ENCODE peak calls at places on chromosome 3, in six cellular contexts. One of them, this sample, is unnamed.

GRCh38 chr3:172606021-172606420 is 82.8 kb upstream of the TNFSF10 start:
- DNase-seq in neural progenitor cell: no peak
- DNase-seq in fibroblast of lung: no peak
- DNase-seq in MM.1S: no peak
- DNase-seq in mammary epithelial cell: peak
- DNase-seq in HCT116: no peak
- DNase-seq in this sample: no peak

GRCh38 chr3:151838574-151839312 is 24.8 kb downstream of the AADAC start:
- DNase-seq in fibroblast of lung: peak
- DNase-seq in mammary epithelial cell: peak
- DNase-seq in MM.1S: peak
- DNase-seq in HCT116: peak
- DNase-seq in neural progenitor cell: peak
- DNase-seq in this sample: peak

GRCh38 chr3:57910988-57911387 is 97.2 kb upstream of the FLNB start:
- DNase-seq in neural progenitor cell: peak
- DNase-seq in mammary epithelial cell: no peak
- DNase-seq in MM.1S: peak
- DNase-seq in fibroblast of lung: peak
- DNase-seq in HCT116: peak
- DNase-seq in this sample: no peak

GRCh38 chr3:100603449-100603848 is 6.0 kb upstream of the ADGRG7 start:
- DNase-seq in fibroblast of lung: peak
- DNase-seq in mammary epithelial cell: peak
- DNase-seq in HCT116: peak
- DNase-seq in neural progenitor cell: peak
- DNase-seq in MM.1S: peak
- DNase-seq in this sample: no peak

GRCh38 chr3:169145551-169145950 is 518.0 kb downstream of the MECOM start:
- DNase-seq in HCT116: no peak
- DNase-seq in fibroblast of lung: no peak
- DNase-seq in mammary epithelial cell: no peak
- DNase-seq in MM.1S: no peak
- DNase-seq in neural progenitor cell: no peak
- DNase-seq in this sample: no peak

GRCh38 chr3:151085889-151086483 is 522 bp downstream of the MED12L start:
- DNase-seq in HCT116: no peak
- DNase-seq in fibroblast of lung: no peak
- DNase-seq in neural progenitor cell: peak
- DNase-seq in mammary epithelial cell: no peak
- DNase-seq in MM.1S: peak
- DNase-seq in this sample: no peak

GRCh38 chr3:33664195-33664594 is 53.9 kb downstream of the CLASP2 start:
- DNase-seq in fibroblast of lung: peak
- DNase-seq in neural progenitor cell: no peak
- DNase-seq in MM.1S: no peak
- DNase-seq in mammary epithelial cell: peak
- DNase-seq in HCT116: no peak
- DNase-seq in this sample: no peak

GRCh38 chr3:122797291-122797690 is 2.4 kb downstream of the SLC49A4 start:
- DNase-seq in MM.1S: no peak
- DNase-seq in mammary epithelial cell: no peak
- DNase-seq in fibroblast of lung: no peak
- DNase-seq in neural progenitor cell: no peak
- DNase-seq in HCT116: no peak
- DNase-seq in this sample: no peak

GRCh38 chr3:40714771-40715170 is 190.0 kb downstream of the ZNF621 start:
- DNase-seq in neural progenitor cell: no peak
- DNase-seq in fibroblast of lung: no peak
- DNase-seq in MM.1S: no peak
- DNase-seq in HCT116: no peak
- DNase-seq in mammary epithelial cell: peak
- DNase-seq in this sample: no peak

GRCh38 chr3:184341925-184342324 is 4.5 kb downstream of the FAM131A start:
- DNase-seq in mammary epithelial cell: peak
- DNase-seq in fibroblast of lung: no peak
- DNase-seq in neural progenitor cell: no peak
- DNase-seq in HCT116: no peak
- DNase-seq in MM.1S: no peak
- DNase-seq in this sample: no peak

GRCh38 chr3:191648787-191649186 is 187.8 kb downstream of the PYDC2 start:
- DNase-seq in neural progenitor cell: no peak
- DNase-seq in MM.1S: no peak
- DNase-seq in fibroblast of lung: no peak
- DNase-seq in HCT116: no peak
- DNase-seq in mammary epithelial cell: peak
- DNase-seq in this sample: no peak

GRCh38 chr3:168040624-168041208 is 55.0 kb downstream of the GOLIM4 start:
- DNase-seq in mammary epithelial cell: peak
- DNase-seq in MM.1S: peak
- DNase-seq in fibroblast of lung: peak
- DNase-seq in neural progenitor cell: peak
- DNase-seq in HCT116: peak
- DNase-seq in this sample: no peak

GRCh38 chr3:28317438-28318022 is 31.0 kb upstream of the ZCWPW2 start:
- DNase-seq in fibroblast of lung: peak
- DNase-seq in MM.1S: peak
- DNase-seq in HCT116: peak
- DNase-seq in neural progenitor cell: peak
- DNase-seq in mammary epithelial cell: peak
- DNase-seq in this sample: no peak

GRCh38 chr3:46455231-46456115 is 9.2 kb downstream of the LTF start:
- DNase-seq in MM.1S: no peak
- DNase-seq in neural progenitor cell: no peak
- DNase-seq in mammary epithelial cell: no peak
- DNase-seq in fibroblast of lung: no peak
- DNase-seq in HCT116: no peak
- DNase-seq in this sample: no peak

DNA sequence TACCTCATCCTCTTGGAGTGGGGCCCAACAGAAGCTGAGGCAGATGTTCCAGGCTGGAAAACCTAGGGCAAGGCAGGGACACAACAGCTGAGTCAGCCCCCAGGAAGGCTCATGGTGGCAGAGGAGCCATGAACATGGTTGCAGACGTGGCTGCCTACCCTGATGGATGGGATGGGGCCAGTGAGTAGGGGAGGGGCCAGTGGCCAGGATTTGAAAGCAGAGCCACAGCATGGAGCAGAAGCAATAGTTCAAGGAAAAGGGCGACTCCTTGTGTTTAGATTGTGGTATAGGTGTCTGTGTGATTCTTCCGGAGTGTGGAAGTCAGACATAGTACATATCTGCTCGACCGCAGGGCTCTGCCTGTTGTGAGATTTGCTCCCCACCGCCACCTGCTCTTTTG is 24.2 kb downstream of the PXYLP1 start:
- DNase-seq in fibroblast of lung: no peak
- DNase-seq in MM.1S: no peak
- DNase-seq in HCT116: no peak
- DNase-seq in neural progenitor cell: peak
- DNase-seq in mammary epithelial cell: no peak
- DNase-seq in this sample: no peak
- H3K4me3 ChIP-seq in fibroblast of lung: no peak
- H3K4me3 ChIP-seq in MM.1S: no peak
- H3K4me3 ChIP-seq in HCT116: no peak
- H3K4me3 ChIP-seq in neural progenitor cell: no peak
- H3K4me3 ChIP-seq in mammary epithelial cell: no peak
- H3K4me3 ChIP-seq in this sample: no peak

GRCh38 chr3:54191220-54191619 is 68.9 kb downstream of the CACNA2D3 start:
- DNase-seq in mammary epithelial cell: no peak
- DNase-seq in fibroblast of lung: no peak
- DNase-seq in neural progenitor cell: no peak
- DNase-seq in HCT116: no peak
- DNase-seq in MM.1S: no peak
- DNase-seq in this sample: no peak

GRCh38 chr3:54180926-54181325 is 58.6 kb downstream of the CACNA2D3 start:
- DNase-seq in neural progenitor cell: no peak
- DNase-seq in MM.1S: no peak
- DNase-seq in mammary epithelial cell: no peak
- DNase-seq in HCT116: no peak
- DNase-seq in fibroblast of lung: no peak
- DNase-seq in this sample: no peak

GRCh38 chr3:54188176-54188791 is 65.9 kb downstream of the CACNA2D3 start:
- DNase-seq in neural progenitor cell: peak
- DNase-seq in fibroblast of lung: peak
- DNase-seq in mammary epithelial cell: peak
- DNase-seq in MM.1S: peak
- DNase-seq in HCT116: peak
- DNase-seq in this sample: peak

GRCh38 chr3:54185740-54186139 is 63.4 kb downstream of the CACNA2D3 start:
- DNase-seq in MM.1S: no peak
- DNase-seq in HCT116: no peak
- DNase-seq in neural progenitor cell: peak
- DNase-seq in mammary epithelial cell: no peak
- DNase-seq in fibroblast of lung: no peak
- DNase-seq in this sample: no peak
- H3K9ac ChIP-seq in MM.1S: no peak
- H3K9ac ChIP-seq in HCT116: no peak
- H3K9ac ChIP-seq in neural progenitor cell: no peak
- H3K9ac ChIP-seq in mammary epithelial cell: no peak
- H3K9ac ChIP-seq in fibroblast of lung: no peak
- H3K9ac ChIP-seq in this sample: no peak

DNA sequence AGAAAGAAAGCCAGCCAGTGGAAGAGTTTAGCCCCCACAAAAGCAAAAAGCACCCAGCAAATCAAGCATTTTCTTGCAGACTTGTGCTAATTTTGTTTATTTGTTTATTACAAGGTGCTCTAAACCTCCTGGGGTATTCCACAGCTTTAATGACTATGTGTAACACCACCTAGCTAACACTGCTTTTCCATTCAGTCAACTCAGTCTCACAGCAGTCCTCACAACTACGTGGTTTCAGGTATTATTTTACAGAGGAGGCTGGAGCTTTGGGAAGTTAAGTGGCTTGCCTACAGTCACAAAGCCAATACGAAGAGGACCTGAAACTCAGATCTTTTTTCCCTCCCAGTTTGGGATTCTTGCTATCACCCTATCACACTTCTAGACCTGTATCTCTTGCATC is 14.8 kb downstream of the SOX14 start:
- DNase-seq in HCT116: no peak
- DNase-seq in neural progenitor cell: no peak
- DNase-seq in mammary epithelial cell: no peak
- DNase-seq in fibroblast of lung: no peak
- DNase-seq in MM.1S: no peak
- DNase-seq in this sample: no peak
- TF ChIP-seq EZH2 in HCT116: no peak
- TF ChIP-seq EZH2 in neural progenitor cell: no peak
- TF ChIP-seq EZH2 in mammary epithelial cell: no peak
- TF ChIP-seq EZH2 in fibroblast of lung: no peak
- TF ChIP-seq EZH2 in MM.1S: no peak
- TF ChIP-seq EZH2 in this sample: no peak

GRCh38 chr3:24288538-24289236 is 206.0 kb downstream of the THRB start:
- DNase-seq in HCT116: no peak
- DNase-seq in mammary epithelial cell: no peak
- DNase-seq in fibroblast of lung: peak
- DNase-seq in neural progenitor cell: no peak
- DNase-seq in MM.1S: no peak
- DNase-seq in this sample: no peak
- H3K4me3 ChIP-seq in HCT116: no peak
- H3K4me3 ChIP-seq in mammary epithelial cell: no peak
- H3K4me3 ChIP-seq in fibroblast of lung: no peak
- H3K4me3 ChIP-seq in neural progenitor cell: no peak
- H3K4me3 ChIP-seq in MM.1S: no peak
- H3K4me3 ChIP-seq in this sample: no peak

DNA sequence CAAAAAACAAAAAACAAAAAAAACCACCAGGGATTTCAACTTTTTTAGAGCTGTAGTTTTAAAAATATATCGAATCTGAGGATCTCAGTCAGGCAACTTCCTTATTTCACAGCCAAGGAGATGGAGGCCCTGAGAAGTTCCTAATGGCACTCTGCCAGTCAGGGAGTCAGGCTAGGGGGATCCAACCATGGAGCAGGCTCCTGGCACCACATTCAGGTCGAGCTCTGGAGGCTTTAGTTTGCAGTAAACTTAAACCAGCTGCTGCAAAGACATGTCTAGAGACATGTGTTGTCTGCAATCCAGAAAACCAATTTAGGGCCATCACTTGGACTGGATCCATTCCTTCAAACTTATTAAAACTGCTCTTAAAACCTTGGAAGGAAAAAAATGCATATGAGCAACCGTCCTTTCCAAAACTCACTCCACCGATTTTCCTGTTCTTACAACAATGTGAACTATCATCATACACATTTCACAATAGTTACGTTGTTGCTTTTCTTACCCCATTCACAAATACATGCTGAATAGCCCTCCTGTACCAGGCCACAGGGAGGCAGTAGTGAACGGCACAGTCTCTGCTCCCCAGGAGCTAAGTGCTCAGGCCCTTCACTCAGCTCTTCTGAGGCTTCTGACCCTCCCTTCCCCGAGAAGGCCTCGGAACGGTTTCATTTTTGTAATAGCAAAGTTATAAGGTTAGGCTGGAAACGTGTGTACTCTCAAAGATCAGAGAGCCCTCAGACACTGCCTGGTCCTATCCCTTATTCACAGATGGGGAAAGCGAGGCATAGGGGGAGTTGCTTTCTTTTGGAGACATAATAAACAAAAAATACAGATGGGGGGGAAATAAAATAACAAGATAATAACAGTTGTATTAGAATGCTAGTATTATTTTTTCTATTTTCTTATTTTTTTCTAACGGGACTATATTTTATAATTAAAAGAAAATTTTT is 20.1 kb downstream of the RFT1 start:
- DNase-seq in neural progenitor cell: peak
- DNase-seq in HCT116: peak
- DNase-seq in fibroblast of lung: peak
- DNase-seq in MM.1S: peak
- DNase-seq in mammary epithelial cell: no peak
- DNase-seq in this sample: no peak
- H3K9ac ChIP-seq in neural progenitor cell: no peak
- H3K9ac ChIP-seq in HCT116: no peak
- H3K9ac ChIP-seq in fibroblast of lung: no peak
- H3K9ac ChIP-seq in MM.1S: peak
- H3K9ac ChIP-seq in mammary epithelial cell: no peak
- H3K9ac ChIP-seq in this sample: no peak

GRCh38 chr3:124033360-124034015 is 41.6 kb upstream of the ROPN1 start:
- DNase-seq in neural progenitor cell: peak
- DNase-seq in mammary epithelial cell: peak
- DNase-seq in HCT116: no peak
- DNase-seq in fibroblast of lung: peak
- DNase-seq in MM.1S: no peak
- DNase-seq in this sample: no peak
- TF ChIP-seq EZH2 in neural progenitor cell: no peak
- TF ChIP-seq EZH2 in mammary epithelial cell: peak
- TF ChIP-seq EZH2 in HCT116: no peak
- TF ChIP-seq EZH2 in fibroblast of lung: no peak
- TF ChIP-seq EZH2 in MM.1S: no peak
- TF ChIP-seq EZH2 in this sample: peak

DNA sequence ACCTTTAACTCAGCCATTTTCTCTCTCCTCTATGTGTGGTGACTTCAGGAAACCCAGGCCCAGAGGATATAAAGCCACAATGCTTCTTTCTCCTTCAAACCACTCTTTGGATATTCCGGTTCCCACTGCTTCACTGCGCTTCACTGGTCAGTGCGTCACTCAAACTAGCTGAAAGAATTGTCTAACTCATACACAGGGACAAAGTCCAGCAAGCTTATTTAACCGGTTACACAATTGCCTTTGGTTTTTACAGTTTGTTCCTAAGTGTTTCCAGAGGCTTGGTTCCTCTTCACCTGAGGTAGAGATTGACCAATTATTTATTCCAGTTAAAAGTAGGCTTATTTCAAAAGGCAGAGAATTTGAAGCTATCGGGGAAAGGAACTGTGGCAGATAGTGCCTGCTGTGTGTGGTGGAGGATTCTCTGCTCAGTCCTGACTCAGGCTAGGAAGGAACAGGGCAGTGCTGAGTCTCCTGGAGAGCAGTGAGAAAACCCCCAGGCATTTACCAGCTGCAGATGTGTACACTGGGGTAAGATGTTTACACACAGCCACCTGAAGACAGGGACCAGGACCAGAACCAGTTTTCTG is at the start of gene HGD:
- DNase-seq in fibroblast of lung: no peak
- DNase-seq in MM.1S: no peak
- DNase-seq in mammary epithelial cell: no peak
- DNase-seq in HCT116: no peak
- DNase-seq in neural progenitor cell: no peak
- DNase-seq in this sample: no peak
- H3K4me3 ChIP-seq in fibroblast of lung: no peak
- H3K4me3 ChIP-seq in MM.1S: no peak
- H3K4me3 ChIP-seq in mammary epithelial cell: no peak
- H3K4me3 ChIP-seq in HCT116: no peak
- H3K4me3 ChIP-seq in neural progenitor cell: no peak
- H3K4me3 ChIP-seq in this sample: no peak